ENCODE peak calls at places on chromosomes 7 and 10, in five cellular contexts. O is A549; Y is CD8-positive, alpha-beta memory T cell; U is endothelial cell of umbilical vein; V is fibroblast of lung. E is an unnamed sample. For H3K4me1, the result is how much of the 10 kb centered on the place peaks cover.

GRCh38 chr7:15397921-15398560 is 163.8 kb downstream of the AGMO start:
- DNase-seq in O (no peak), Y (no peak), U (no peak), V (no peak), E (no peak)

GRCh38 chr7:42035205-42035604 is 201.8 kb downstream of the GLI3 start:
- DNase-seq in O (no peak), Y (no peak), U (no peak), V (peak), E (no peak)

GRCh38 chr10:126663880-126664279 is 6.6 kb downstream of the C10orf90 start:
- DNase-seq in O (no peak), Y (no peak), U (no peak), V (peak), E (no peak)

GRCh38 chr10:124677871-124678565 is 66.2 kb downstream of the FAM53B start:
- DNase-seq in O (no peak), Y (no peak), U (no peak), V (peak), E (no peak)

GRCh38 chr10:107653832-107654287 is 489.4 kb upstream of the SORCS1 start:
- DNase-seq in O (no peak), Y (no peak), U (no peak), V (peak), E (no peak)

GRCh38 chr10:5434017-5434753 is 21.8 kb downstream of the NET1 start:
- DNase-seq in O (peak), Y (peak), U (peak), V (peak), E (no peak)

GRCh38 chr7:77740257-77740656 is 44.0 kb downstream of the RSBN1L start:
- DNase-seq in O (no peak), Y (no peak), U (no peak), V (no peak), E (no peak)

GRCh38 chr10:12500406-12501303 is 151.3 kb downstream of the CAMK1D start:
- DNase-seq in O (no peak), Y (no peak), U (peak), V (no peak), E (no peak)

GRCh38 chr7:89887489-89887888 is 266.8 kb upstream of the STEAP1 start:
- DNase-seq in O (peak), Y (no peak), U (no peak), V (no peak), E (no peak)

GRCh38 chr7:51366930-51367613 is 50.5 kb upstream of the COBL start:
- DNase-seq in O (peak), Y (no peak), U (peak), V (peak), E (no peak)

GRCh38 chr7:100435401-100436304 is 644 bp downstream of the PPP1R35 start:
- DNase-seq in O (peak), Y (peak), U (peak), V (no peak), E (peak)

GRCh38 chr10:101601541-101601940 is 13.4 kb downstream of the DPCD start:
- DNase-seq in O (no peak), Y (no peak), U (no peak), V (no peak), E (no peak)

GRCh38 chr10:43099928-43100327 is 23.1 kb downstream of the RET start:
- DNase-seq in O (no peak), Y (no peak), U (no peak), V (no peak), E (no peak)

GRCh38 chr7:116672596-116673503 is 854 bp downstream of the MET start:
- DNase-seq in O (peak), Y (no peak), U (peak), V (peak), E (no peak)

GRCh38 chr10:102718220-102718619 is 3.8 kb downstream of the SFXN2 start:
- DNase-seq in O (no peak), Y (no peak), U (peak), V (peak), E (no peak)

GRCh38 chr10:49222170-49222569 is 34.0 kb upstream of the TMEM273 start:
- DNase-seq in O (peak), Y (no peak), U (no peak), V (no peak), E (no peak)

GRCh38 chr7:3956949-3957348 is 655.9 kb downstream of the SDK1 start:
- DNase-seq in O (no peak), Y (no peak), U (no peak), V (no peak), E (no peak)

GRCh38 chr7:3957735-3958491 is 656.9 kb downstream of the SDK1 start:
- DNase-seq in O (no peak), Y (no peak), U (no peak), V (no peak), E (no peak)

GRCh38 chr7:3959364-3959763 is 658.3 kb downstream of the SDK1 start:
- DNase-seq in O (no peak), Y (no peak), U (no peak), V (no peak), E (no peak)

GRCh38 chr7:3961857-3962503 is 660.9 kb downstream of the SDK1 start:
- DNase-seq in O (no peak), Y (no peak), U (no peak), V (no peak), E (no peak)

DNA sequence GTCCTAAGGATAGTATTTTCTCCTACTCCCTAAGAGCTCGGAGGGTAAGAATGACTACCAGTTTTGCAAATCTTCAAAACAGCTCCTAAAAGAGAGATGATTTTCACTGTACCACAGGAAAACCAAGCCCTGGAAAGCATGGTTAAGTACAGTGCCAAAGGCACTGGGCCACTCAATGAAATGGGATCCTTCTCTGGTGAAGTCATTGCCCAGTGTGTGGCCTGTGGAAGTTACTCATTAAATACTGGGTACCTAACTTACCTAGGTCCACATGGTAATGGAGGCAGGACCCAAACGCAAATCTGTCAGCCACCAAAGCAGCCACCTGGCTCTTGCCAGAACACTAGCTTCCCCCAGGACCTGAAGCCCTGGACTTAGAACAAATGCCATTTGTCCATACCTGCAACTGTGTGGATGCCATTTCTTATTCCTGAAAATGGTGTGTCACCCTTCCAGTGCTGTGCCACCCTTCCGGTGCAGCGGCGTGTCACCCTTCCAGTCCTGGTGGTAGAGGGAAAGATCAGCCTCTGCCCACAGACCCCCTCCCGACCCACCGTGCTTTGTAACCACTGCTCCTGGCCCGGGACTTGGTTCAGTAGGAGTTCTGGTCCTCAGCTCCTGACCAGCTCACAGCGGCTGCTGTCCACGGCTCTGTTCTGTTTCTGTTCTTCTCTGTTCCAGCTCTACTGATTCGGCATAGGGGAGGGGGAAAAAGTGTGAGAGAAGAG is 659.2 kb downstream of the SDK1 start:
- DNase-seq in O (no peak), Y (no peak), U (no peak), V (no peak), E (no peak)
- H3K27ac ChIP-seq in O (no peak), Y (no peak), U (no peak), V (no peak), E (no peak)

GRCh38 chr10:97740613-97741012 is 3.7 kb downstream of the ZFYVE27 start:
- DNase-seq in O (no peak), Y (no peak), U (no peak), V (no peak), E (no peak)
- H3K4me1 ChIP-seq in O (under half), Y (under half), U (under half), V (under half), E (under half)

GRCh38 chr10:78121801-78122200 is 88.1 kb downstream of the RPS24 start:
- DNase-seq in O (no peak), Y (no peak), U (no peak), V (no peak), E (no peak)
- H3K4me3 ChIP-seq in O (no peak), Y (no peak), U (no peak), V (no peak), E (no peak)

DNA sequence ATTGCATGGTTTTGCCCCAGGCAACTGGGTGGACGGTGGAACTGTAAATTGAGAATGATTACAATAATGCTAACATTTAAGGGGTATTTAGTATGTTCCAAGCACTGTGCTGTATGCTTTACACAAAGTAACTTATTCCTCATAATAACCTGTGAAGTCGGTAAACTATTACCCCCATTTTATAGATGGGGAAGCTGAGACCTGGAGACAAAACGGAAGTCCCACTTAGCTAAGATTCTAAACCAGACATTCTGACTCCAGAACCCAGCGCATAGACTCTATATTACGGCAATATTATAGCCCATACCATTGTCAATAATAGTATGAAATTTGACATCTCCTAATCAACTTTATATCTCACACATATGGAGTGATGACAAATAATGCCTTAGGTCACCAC is 39.9 kb upstream of the TMEM236 start:
- DNase-seq in O (no peak), Y (no peak), U (no peak), V (no peak), E (no peak)
- H3K27ac ChIP-seq in O (no peak), Y (no peak), U (no peak), V (no peak), E (no peak)

DNA sequence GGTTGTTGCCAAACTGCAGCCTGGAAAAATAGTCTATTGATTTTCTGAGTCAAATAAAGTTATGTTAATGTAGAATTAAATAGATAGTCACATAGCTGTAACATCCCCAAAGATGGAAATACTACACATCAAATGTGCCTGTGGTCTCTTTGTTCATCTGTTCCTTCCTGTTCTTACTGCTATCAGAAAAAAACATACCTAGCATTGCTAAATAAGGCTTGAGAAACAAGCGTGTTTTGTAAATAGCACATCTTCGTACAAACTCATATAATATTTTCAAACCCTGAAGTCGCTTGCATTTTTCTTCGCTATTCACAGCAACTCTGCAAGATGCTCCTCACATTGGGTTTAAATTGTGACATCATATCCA is 116.1 kb downstream of the KLF6 start:
- DNase-seq in O (no peak), Y (peak), U (no peak), V (no peak), E (no peak)
- H3K4me1 ChIP-seq in O (under half), Y (under half), U (under half), V (under half), E (under half)

DNA sequence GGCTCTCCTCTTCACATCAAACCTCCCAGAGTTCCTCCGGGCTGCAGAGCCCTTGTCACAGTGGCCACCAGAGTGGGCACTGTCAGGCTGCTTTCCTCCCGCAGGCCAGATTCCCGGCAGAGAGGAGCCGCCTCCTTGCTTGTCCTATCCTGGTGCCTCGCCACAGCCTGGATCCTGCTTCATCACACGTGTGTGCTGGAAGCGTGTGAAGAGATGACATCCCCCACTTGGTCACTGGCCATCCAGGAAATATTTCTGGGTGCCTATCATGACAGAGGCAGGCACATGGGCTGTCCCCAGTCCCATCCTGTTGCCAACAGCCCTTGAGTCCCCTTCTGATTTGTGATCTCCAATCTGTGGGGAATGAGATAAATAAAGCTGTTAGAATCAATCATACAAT is 15.0 kb downstream of the INSIG1 start:
- DNase-seq in O (no peak), Y (no peak), U (no peak), V (no peak), E (no peak)
- H3K4me3 ChIP-seq in O (no peak), Y (no peak), U (no peak), V (no peak), E (no peak)

DNA sequence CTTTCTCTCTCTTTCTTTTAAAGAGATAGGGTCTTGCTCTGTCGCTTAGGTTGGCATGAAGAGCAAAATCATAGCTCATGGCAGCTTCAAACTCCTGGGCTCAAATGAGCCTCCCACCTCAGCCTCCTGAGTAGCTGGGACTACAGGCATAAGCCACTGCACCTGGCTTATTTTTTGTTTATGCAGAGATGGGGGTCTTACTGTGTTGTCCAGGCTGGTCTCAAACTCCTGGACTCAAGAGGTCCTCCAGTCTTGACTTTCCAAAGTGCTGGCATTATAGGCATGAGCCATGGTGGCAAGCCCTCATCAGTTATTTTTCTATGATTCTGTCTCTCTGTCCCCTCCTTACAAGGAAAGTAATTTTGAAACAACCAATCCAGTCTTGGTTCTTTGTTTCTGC is 1.1 kb upstream of the BAG3 start:
- DNase-seq in O (no peak), Y (no peak), U (no peak), V (no peak), E (no peak)
- H3K27ac ChIP-seq in O (peak), Y (no peak), U (no peak), V (no peak), E (no peak)

DNA sequence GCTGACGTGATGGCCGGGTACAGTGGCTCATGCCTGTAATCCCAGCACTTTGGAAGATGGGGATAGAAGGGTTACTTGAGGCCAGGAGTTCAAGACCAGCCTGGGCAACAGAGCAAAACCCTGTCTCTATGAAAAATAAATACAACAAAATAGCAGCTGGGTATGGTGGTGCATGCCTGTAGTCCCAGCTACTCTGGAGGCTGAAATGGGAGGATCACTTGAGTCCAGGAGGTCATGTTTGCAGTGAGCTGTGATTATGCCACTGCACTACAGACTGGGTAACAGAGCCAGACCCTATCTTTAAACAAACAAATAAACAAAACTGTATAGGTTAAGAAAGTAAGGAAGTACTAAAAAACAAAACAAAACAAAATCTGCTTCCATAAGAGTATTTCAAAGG is 6.2 kb upstream of the CUL2 start:
- DNase-seq in O (no peak), Y (no peak), U (no peak), V (no peak), E (no peak)
- H3K4me1 ChIP-seq in O (under half), Y (under half), U (under half), V (under half), E (under half)

E was measured in effector memory CD4-positive, alpha-beta T cell.